ENCODE peak calls at places on chromosomes 11 and 22, in ten cellular contexts. N is sigmoid colon, C is transverse colon, G is esophagus muscularis mucosa, L is SK-N-SH, Y is spleen, X is GM12878, D is suprapubic skin, Z is stomach, O is endothelial cell of umbilical vein. K is an unnamed sample.

GRCh38 chr22:23529166-23530103 is 50.7 kb downstream of the IGLL1 start:
- DNase-seq in X (no peak), N (peak; percentile 55), O (no peak), Z (no peak), G (no peak), L (no peak), C (no peak), D (no peak), Y (peak; percentile 58), K (no peak)

GRCh38 chr22:20092477-20092854 is 12.4 kb downstream of the DGCR8 start:
- DNase-seq in Z (no peak), X (no peak), G (no peak), D (no peak), Y (peak; percentile 63), C (no peak), O (no peak), L (no peak), N (no peak), K (no peak)

GRCh38 chr22:26568207-26568706 is 21.7 kb downstream of the TPST2 start:
- DNase-seq in N (no peak), G (no peak), O (peak; percentile 57), D (no peak), Y (no peak), Z (no peak), C (no peak), L (no peak), X (no peak), K (no peak)

GRCh38 chr11:65355013-65355775 is 643 bp downstream of the TIGD3 start:
- DNase-seq in X (no peak), Z (no peak), N (peak; percentile 74), G (no peak), Y (peak; percentile 88), L (peak; percentile 87), C (peak; percentile 58), D (peak; percentile 71), O (no peak), K (no peak)

GRCh38 chr22:17079572-17079971 is 5.2 kb upstream of the IL17RA start:
- DNase-seq in L (no peak), D (peak; percentile 16), C (no peak), Y (no peak), X (no peak), G (no peak), Z (no peak), N (no peak), O (no peak), K (no peak)

GRCh38 chr11:2150206-2150847 is 10.7 kb downstream of the INS start:
- DNase-seq in Y (no peak), N (no peak), X (no peak), O (peak; percentile 75), Z (no peak), C (no peak), L (peak; percentile 76), D (no peak), G (no peak), K (peak; percentile 8)

GRCh38 chr11:92225563-92226308 is 1.1 kb downstream of the FAT3 start:
- DNase-seq in G (no peak), Y (no peak), C (no peak), Z (no peak), L (peak; percentile 71), D (no peak), N (peak; percentile 64), X (no peak), O (no peak), K (no peak)

GRCh38 chr22:49720279-49720959 is 107.3 kb downstream of the BRD1 start:
- DNase-seq in C (no peak), X (no peak), L (no peak), N (no peak), D (no peak), O (no peak), Y (no peak), Z (peak; percentile 18), G (peak; percentile 84), K (no peak)

GRCh38 chr11:129695543-129696308 is 119.9 kb upstream of the TMEM45B start:
- DNase-seq in N (no peak), D (peak; percentile 70), Z (peak; percentile 82), Y (peak; percentile 86), O (peak; percentile 28), C (peak; percentile 80), X (no peak), L (peak; percentile 70), G (no peak), K (no peak)

GRCh38 chr11:65427691-65428577 is 5.3 kb downstream of the NEAT1 start:
- DNase-seq in L (no peak), C (peak; percentile 69), Y (peak; percentile 74), X (no peak), O (peak; percentile 70), G (no peak), Z (peak; percentile 64), N (peak; percentile 70), D (peak; percentile 71), K (no peak)

GRCh38 chr11:17543041-17543440 is 1.2 kb downstream of the USH1C start:
- DNase-seq in N (no peak), X (no peak), Z (no peak), O (no peak), C (peak; percentile 24), D (no peak), G (no peak), Y (peak; percentile 47), L (no peak), K (no peak)

GRCh38 chr11:17543574-17544180 is 539 bp downstream of the USH1C start:
- DNase-seq in O (no peak), N (no peak), G (no peak), L (no peak), C (peak; percentile 38), X (no peak), Y (peak; percentile 66), D (no peak), Z (no peak), K (no peak)

GRCh38 chr11:17546240-17546639 is 819 bp upstream of the OTOG start:
- DNase-seq in L (no peak), D (no peak), N (no peak), G (no peak), O (no peak), X (no peak), Z (no peak), C (no peak), Y (no peak), K (no peak)

GRCh38 chr11:17542249-17542648 is 2.0 kb downstream of the USH1C start:
- DNase-seq in G (no peak), C (peak; percentile 86), Z (peak; percentile 72), O (no peak), D (no peak), L (no peak), N (no peak), X (no peak), Y (peak; percentile 62), K (no peak)

DNA sequence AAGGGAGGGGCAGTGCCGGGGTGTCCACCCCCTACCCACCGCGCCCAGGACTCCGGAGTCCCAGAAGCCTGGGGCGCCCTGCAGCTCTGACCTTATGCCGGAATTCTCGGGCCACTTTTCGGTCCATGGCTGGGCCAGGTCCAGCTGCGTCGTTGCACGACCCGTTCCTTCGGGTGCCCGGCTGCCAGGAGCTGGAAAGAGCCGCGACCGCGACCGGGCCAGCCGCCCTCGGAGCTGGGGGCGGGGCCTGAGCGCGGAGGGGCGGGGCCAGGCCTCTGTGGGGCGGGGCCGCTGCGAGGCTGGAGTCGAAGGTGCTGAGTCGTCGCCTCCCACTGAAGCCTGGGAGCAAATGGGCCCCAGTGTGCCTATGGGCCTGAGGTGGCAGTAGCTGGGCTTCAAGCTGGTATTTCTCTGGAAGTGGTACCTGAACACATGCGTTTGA is at the start of gene USH1C:
- DNase-seq in G (no peak), N (no peak), L (peak; percentile 76), D (no peak), Z (peak; percentile 72), O (no peak), Y (peak; percentile 73), X (no peak), C (peak; percentile 80), K (no peak)
- H3K4me3 ChIP-seq in G (peak within 1 kb of the TSS; percentile 18), N (peak within 1 kb of the TSS; percentile 25), L (no peak within 1 kb of the TSS), D (peak within 1 kb of the TSS; percentile 20), Z (peak within 1 kb of the TSS; percentile 31), O (no peak within 1 kb of the TSS), Y (no peak within 1 kb of the TSS), X (no peak within 1 kb of the TSS), C (peak within 1 kb of the TSS; percentile 58), K (no peak within 1 kb of the TSS)

DNA sequence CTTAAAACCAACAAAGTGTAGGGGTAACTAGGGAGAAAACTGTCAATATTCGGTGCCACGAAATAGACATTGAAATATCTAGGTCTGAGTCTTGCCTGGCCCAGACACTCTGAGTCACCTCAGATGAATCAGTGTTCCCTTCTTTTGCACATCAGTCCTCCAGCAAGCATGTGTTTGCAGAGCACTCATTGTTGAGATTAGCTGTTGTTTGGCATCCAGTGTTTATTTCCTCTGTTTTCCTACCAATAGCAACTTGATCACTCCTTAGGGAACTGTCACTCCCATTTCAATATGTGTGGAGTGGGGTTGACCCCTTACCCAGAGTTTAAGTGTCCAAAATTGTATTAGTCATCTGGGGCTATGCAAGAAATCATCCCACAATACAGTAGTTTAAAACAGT is 4.7 kb upstream of the ASCC2 start:
- DNase-seq in Y (no peak), G (no peak), X (no peak), C (no peak), D (no peak), O (peak; percentile 49), Z (no peak), N (no peak), L (no peak), K (no peak)
- TF ChIP-seq POLR2AphosphoS5 in Y (no peak), G (peak; percentile 30), X (no peak), C (no peak), D (no peak), O (no peak), Z (no peak), N (no peak), L (no peak), K (no peak)

DNA sequence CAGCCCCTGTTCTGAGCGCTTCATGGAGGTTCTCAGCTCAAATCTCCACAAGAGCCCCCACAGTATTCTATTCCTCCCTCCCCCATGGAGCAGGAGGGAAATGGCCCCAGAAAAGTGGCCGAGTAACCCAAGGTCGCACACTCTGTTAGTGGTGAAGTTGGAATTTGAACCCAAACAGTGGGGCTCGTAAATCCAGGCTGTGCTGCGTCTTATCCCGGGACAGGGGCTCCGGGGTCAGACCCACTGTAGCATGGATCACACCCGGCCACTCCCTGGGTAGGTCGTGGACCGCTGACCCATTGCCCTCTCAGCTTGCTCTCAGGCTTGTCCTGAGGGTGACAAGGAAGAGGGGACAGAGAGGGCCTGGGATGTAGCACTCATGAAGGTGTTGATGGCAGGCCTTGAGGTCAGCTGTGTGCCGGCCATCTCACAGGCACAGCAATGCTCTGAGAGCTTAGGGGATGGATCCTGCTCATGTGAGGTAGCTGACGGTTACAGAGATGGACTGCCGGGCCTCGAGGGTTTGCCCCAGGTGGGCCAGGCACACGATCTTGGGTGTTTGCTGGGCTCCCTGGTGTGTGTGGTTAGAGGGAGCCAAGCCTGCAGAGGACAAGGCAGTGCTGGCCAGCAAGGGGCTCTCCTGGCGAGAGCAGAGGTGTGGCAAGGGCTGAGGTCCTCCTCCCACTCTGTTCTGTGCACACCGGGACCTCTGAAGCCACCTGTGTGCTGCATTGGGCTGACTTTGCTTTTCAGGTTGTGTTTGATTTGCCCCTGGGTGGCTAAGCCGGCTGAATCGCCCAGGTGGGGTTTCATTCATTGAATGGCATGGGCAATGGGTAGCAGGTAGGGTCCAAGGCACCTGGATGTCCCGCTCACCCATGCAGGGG is 2.3 kb upstream of the FGF19 start:
- DNase-seq in Y (peak; percentile 60), X (no peak), D (no peak), O (no peak), L (no peak), Z (no peak), G (no peak), C (no peak), N (no peak), K (no peak)
- H3K4me3 ChIP-seq in Y (no peak overlapping the region), X (no peak overlapping the region), D (no peak overlapping the region), O (no peak overlapping the region), L (no peak overlapping the region), Z (no peak overlapping the region), G (no peak overlapping the region), C (peak overlapping the region; percentile 31), N (no peak overlapping the region), K (no peak overlapping the region)

GRCh38 chr11:69636870-69637600 is 3.9 kb upstream of the CCND1 start:
- DNase-seq in Z (no peak), L (no peak), O (no peak), G (no peak), N (no peak), C (no peak), D (no peak), X (no peak), Y (peak; percentile 66), K (no peak)
- TF ChIP-seq POLR2AphosphoS5 in Z (no peak), L (no peak), O (no peak), G (no peak), N (no peak), C (no peak), D (no peak), X (no peak), Y (no peak), K (no peak)